ENCODE peak calls at places on chromosome 17, in nine cellular contexts. Z is prostate gland, L is uterus, H is body of pancreas, J is pancreas, M is lower lobe of right lung, P is heart left ventricle, W is BE2C, R is testis. B is an unnamed sample.
A peak's percentile ranks its signal among the peaks of the same experiment; 100 is the strongest.

GRCh38 chr17:83180264-83180995 is 101.0 kb downstream of the METRNL start:
- DNase-seq in Z (no peak), L (no peak), H (peak; percentile 2), J (peak; percentile 2), M (no peak), P (no peak), W (peak; percentile 1), R (no peak), B (no peak)

GRCh38 chr17:52383493-52384100 is 225.1 kb upstream of the CA10 start:
- DNase-seq in Z (peak; percentile 70), L (no peak), H (peak; percentile 67), J (peak; percentile 72), M (no peak), P (peak; percentile 33), W (peak; percentile 83), R (peak; percentile 84), B (no peak)

GRCh38 chr17:12765544-12765943 is 23.8 kb upstream of the ARHGAP44 start:
- DNase-seq in Z (no peak), L (peak; percentile 63), H (no peak), J (no peak), M (no peak), P (peak; percentile 73), W (no peak), R (no peak), B (peak; percentile 64)

GRCh38 chr17:17032131-17032692 is 10.0 kb upstream of the MPRIP start:
- DNase-seq in Z (no peak), L (no peak), H (peak; percentile 67), J (peak; percentile 68), M (peak; percentile 77), P (peak; percentile 76), W (peak; percentile 52), R (peak; percentile 53), B (no peak)

GRCh38 chr17:13806023-13806553 is 204.4 kb upstream of the HS3ST3A1 start:
- DNase-seq in Z (no peak), L (no peak), H (no peak), J (no peak), M (no peak), P (no peak), W (no peak), R (no peak), B (no peak)

GRCh38 chr17:29241015-29241963 is 5.4 kb upstream of the CRYBA1 start:
- DNase-seq in Z (no peak), L (no peak), H (no peak), J (no peak), M (no peak), P (peak; percentile 47), W (peak; percentile 21), R (no peak), B (peak; percentile 74)

GRCh38 chr17:43212641-43213490 is 1.2 kb downstream of the TMEM106A start:
- DNase-seq in Z (peak; percentile 47), L (no peak), H (peak; percentile 53), J (peak; percentile 63), M (no peak), P (no peak), W (no peak), R (no peak), B (no peak)

GRCh38 chr17:7438050-7438614 is 1.2 kb upstream of the FGF11 start:
- DNase-seq in Z (peak; percentile 50), L (peak; percentile 50), H (peak; percentile 37), J (peak; percentile 47), M (peak; percentile 86), P (peak; percentile 75), W (peak; percentile 63), R (peak; percentile 72), B (no peak)

GRCh38 chr17:20266806-20267458 is 200.4 kb downstream of the LGALS9B start:
- DNase-seq in Z (no peak), L (peak; percentile 50), H (no peak), J (no peak), M (no peak), P (no peak), W (no peak), R (no peak), B (peak; percentile 36)

GRCh38 chr17:18910326-18910725 is 41.6 kb upstream of the SLC5A10 start:
- DNase-seq in Z (no peak), L (no peak), H (no peak), J (no peak), M (no peak), P (no peak), W (no peak), R (no peak), B (no peak)

GRCh38 chr17:81230043-81230820 is 7.5 kb upstream of the CEP131 start:
- DNase-seq in Z (no peak), L (no peak), H (no peak), J (no peak), M (no peak), P (no peak), W (no peak), R (no peak), B (no peak)

GRCh38 chr17:75601057-75601987 is 13.7 kb downstream of the MYO15B start:
- DNase-seq in Z (no peak), L (no peak), H (peak; percentile 70), J (peak; percentile 71), M (peak; percentile 77), P (no peak), W (peak; percentile 73), R (peak; percentile 69), B (no peak)

GRCh38 chr17:66637491-66637890 is 197.4 kb upstream of the CACNG5 start:
- DNase-seq in Z (no peak), L (no peak), H (no peak), J (no peak), M (no peak), P (no peak), W (no peak), R (no peak), B (no peak)

GRCh38 chr17:40542562-40543411 is 22.5 kb downstream of the CCR7 start:
- DNase-seq in Z (no peak), L (peak; percentile 97), H (peak; percentile 44), J (peak; percentile 45), M (no peak), P (no peak), W (no peak), R (peak; percentile 92), B (no peak)

GRCh38 chr17:50339381-50339780 is 6.5 kb upstream of the XYLT2 start:
- DNase-seq in Z (no peak), L (no peak), H (no peak), J (no peak), M (no peak), P (no peak), W (no peak), R (no peak), B (no peak)

GRCh38 chr17:48995871-48996695 is 1.1 kb upstream of the IGF2BP1 start:
- DNase-seq in Z (no peak), L (no peak), H (no peak), J (no peak), M (no peak), P (no peak), W (peak; percentile 79), R (peak; percentile 35), B (no peak)
- H3K4me3 ChIP-seq in Z (no peak overlapping the region), L (no peak overlapping the region), H (no peak overlapping the region), J (no peak overlapping the region), M (no peak overlapping the region), P (no peak overlapping the region), W (peak overlapping the region; percentile 77), R (peak overlapping the region; percentile 48), B (no peak overlapping the region)

DNA sequence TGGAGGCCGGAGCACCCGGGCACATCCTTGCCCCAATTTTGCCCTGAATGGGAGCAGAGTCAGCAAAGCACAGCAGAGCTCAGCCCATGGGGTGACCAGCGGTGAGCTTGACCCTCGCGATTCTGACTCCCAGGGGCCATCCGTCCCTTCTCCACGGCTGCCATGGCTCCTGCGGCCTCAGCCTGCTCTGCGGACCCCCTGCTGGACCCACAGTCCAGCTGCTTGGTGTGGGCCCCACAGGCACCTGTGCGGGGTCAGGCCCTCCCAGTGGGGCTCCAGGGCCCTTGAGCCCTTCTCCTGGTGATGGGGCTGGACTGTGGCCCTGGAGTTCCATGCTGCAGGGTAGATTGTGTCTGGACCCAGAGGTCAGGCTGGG is 144.2 kb downstream of the ENGASE start:
- DNase-seq in Z (no peak), L (no peak), H (no peak), J (no peak), M (no peak), P (no peak), W (no peak), R (no peak), B (no peak)
- H3K4me1 ChIP-seq in Z (no peaks in the 10 kb centered on the region), L (no peaks in the 10 kb centered on the region), H (no peaks in the 10 kb centered on the region), J (no peaks in the 10 kb centered on the region), M (no peaks in the 10 kb centered on the region), P (no peaks in the 10 kb centered on the region), W (no peaks in the 10 kb centered on the region), R (no peaks in the 10 kb centered on the region), B (no peaks in the 10 kb centered on the region)

GRCh38 chr17:44693609-44694008 is 4.0 kb upstream of the CCDC43 start:
- DNase-seq in Z (no peak), L (no peak), H (no peak), J (no peak), M (no peak), P (no peak), W (no peak), R (no peak), B (no peak)

GRCh38 chr17:44688675-44689491 is 693 bp downstream of the CCDC43 start:
- DNase-seq in Z (no peak), L (no peak), H (no peak), J (no peak), M (no peak), P (no peak), W (no peak), R (peak; percentile 26), B (no peak)

GRCh38 chr17:44688200-44688599 is 1.4 kb downstream of the CCDC43 start:
- DNase-seq in Z (no peak), L (no peak), H (no peak), J (no peak), M (no peak), P (no peak), W (no peak), R (no peak), B (no peak)

GRCh38 chr17:44687752-44688151 is 1.8 kb downstream of the CCDC43 start:
- DNase-seq in Z (no peak), L (no peak), H (no peak), J (no peak), M (no peak), P (no peak), W (no peak), R (no peak), B (no peak)

DNA sequence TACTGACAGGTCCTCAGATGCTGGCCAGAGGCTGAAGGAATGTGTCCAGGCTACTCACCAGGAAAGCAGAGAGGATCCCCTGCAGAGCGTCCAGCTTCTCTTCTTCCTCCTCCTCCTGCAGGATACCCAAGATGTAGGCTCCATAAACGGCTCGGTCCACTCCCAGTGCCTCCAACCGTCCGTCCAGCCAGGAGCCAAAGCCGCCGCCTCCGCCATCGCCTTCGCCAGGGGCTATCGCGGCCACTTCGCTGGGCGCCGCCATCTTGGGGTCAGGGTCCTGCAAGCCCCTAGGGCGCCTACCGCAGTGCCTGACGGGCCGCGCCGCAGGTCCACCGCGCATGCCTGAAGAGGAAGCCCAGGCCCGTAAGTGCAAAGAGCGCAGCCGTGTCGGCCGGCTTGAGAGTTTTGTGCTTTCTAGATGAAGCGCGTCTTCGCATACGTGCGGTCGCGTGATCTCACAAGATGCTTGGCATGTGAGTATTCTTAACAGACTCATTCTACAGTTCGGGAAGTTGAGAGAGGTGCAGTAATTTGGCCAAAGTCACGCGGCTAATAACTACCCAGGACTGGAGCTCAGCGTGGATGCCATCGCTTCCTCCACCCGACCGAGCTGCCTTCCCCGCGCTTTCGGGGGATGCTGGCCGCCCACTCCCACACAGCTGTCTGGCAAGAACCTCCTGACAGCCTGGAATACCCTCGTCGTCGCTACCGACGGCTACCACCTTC is at the start of gene CCDC43:
- DNase-seq in Z (peak; percentile 78), L (peak; percentile 83), H (peak; percentile 85), J (peak; percentile 86), M (peak; percentile 95), P (peak; percentile 92), W (peak; percentile 94), R (peak; percentile 96), B (peak; percentile 66)
- TF ChIP-seq CTCF in Z (no peak), L (no peak), H (no peak), J (no peak), M (no peak), P (no peak), W (no peak), R (no peak), B (no peak)

GRCh38 chr17:59877965-59878364 is 14.8 kb downstream of the TUBD1 start:
- DNase-seq in Z (no peak), L (no peak), H (no peak), J (no peak), M (no peak), P (no peak), W (no peak), R (no peak), B (no peak)
- H3K4me3 ChIP-seq in Z (no peak overlapping the region), L (no peak overlapping the region), H (no peak overlapping the region), J (no peak overlapping the region), M (no peak overlapping the region), P (no peak overlapping the region), W (no peak overlapping the region), R (no peak overlapping the region), B (no peak overlapping the region)

B was measured in thoracic aorta.